ENCODE peak calls at places on chromosomes 16 and 17, in six cellular contexts. S is neuronal stem cell, H is IMR-90, P is H9, K is H1, Y is mesenchymal stem cell. D is an unnamed sample.

GRCh38 chr17:31266042-31266441 is 31.0 kb downstream of the OMG start:
- DNase-seq in S (no peak), H (no peak), P (no peak), K (no peak), Y (peak; percentile 9), D (peak; percentile 22)

GRCh38 chr16:47877166-47877565 is 278.6 kb downstream of the ABCC12 start:
- DNase-seq in S (no peak), H (no peak), P (no peak), K (no peak), Y (no peak), D (no peak)

GRCh38 chr16:54987081-54987480 is 56.4 kb downstream of the IRX5 start:
- DNase-seq in S (peak; percentile 21), H (no peak), P (no peak), K (no peak), Y (no peak), D (no peak)

GRCh38 chr16:23768581-23768980 is 13.8 kb downstream of the CHP2 start:
- DNase-seq in S (no peak), H (no peak), P (no peak), K (no peak), Y (no peak), D (no peak)

GRCh38 chr16:79768594-79768993 is 168.1 kb upstream of the MAF start:
- DNase-seq in S (no peak), H (no peak), P (no peak), K (no peak), Y (no peak), D (no peak)

GRCh38 chr17:64019486-64020067 is 856 bp downstream of the ICAM2 start:
- DNase-seq in S (no peak), H (no peak), P (no peak), K (no peak), Y (no peak), D (no peak)

GRCh38 chr17:72726936-72727335 is 365.6 kb downstream of the SLC39A11 start:
- DNase-seq in S (no peak), H (peak; percentile 77), P (no peak), K (no peak), Y (peak; percentile 77), D (no peak)

GRCh38 chr17:81917565-81918332 is at the start of gene SIRT7:
- DNase-seq in S (peak; percentile 83), H (peak; percentile 58), P (peak; percentile 93), K (no peak), Y (peak; percentile 65), D (peak; percentile 58)

GRCh38 chr17:64393000-64393402 is 2.3 kb upstream of the PECAM1 start:
- DNase-seq in S (no peak), H (no peak), P (no peak), K (no peak), Y (no peak), D (no peak)

GRCh38 chr17:75442168-75443103 is 14.0 kb upstream of the TMEM94 start:
- DNase-seq in S (no peak), H (no peak), P (no peak), K (no peak), Y (no peak), D (no peak)

GRCh38 chr16:52569296-52569695 is 22.4 kb upstream of the TOX3 start:
- DNase-seq in S (no peak), H (no peak), P (no peak), K (no peak), Y (no peak), D (no peak)

GRCh38 chr17:6910987-6911603 is 79.6 kb upstream of the TEKT1 start:
- DNase-seq in S (no peak), H (peak; percentile 57), P (no peak), K (no peak), Y (peak; percentile 59), D (peak; percentile 76)

GRCh38 chr17:14471052-14471451 is 170.2 kb downstream of the HS3ST3B1 start:
- DNase-seq in S (no peak), H (peak; percentile 94), P (no peak), K (no peak), Y (peak; percentile 97), D (peak; percentile 45)

GRCh38 chr17:7774037-7774659 is 56.6 kb downstream of the DNAH2 start:
- DNase-seq in S (no peak), H (peak; percentile 78), P (no peak), K (no peak), Y (peak; percentile 91), D (peak; percentile 62)

GRCh38 chr17:57440522-57441269 is 184.4 kb downstream of the MSI2 start:
- DNase-seq in S (peak; percentile 51), H (peak; percentile 88), P (peak; percentile 87), K (peak; percentile 21), Y (peak; percentile 92), D (peak; percentile 85)

GRCh38 chr16:4090476-4090875 is 25.8 kb downstream of the ADCY9 start:
- DNase-seq in S (no peak), H (no peak), P (no peak), K (no peak), Y (no peak), D (no peak)

GRCh38 chr16:56679813-56680212 is 2.5 kb upstream of the MT1X start:
- DNase-seq in S (no peak), H (no peak), P (no peak), K (no peak), Y (no peak), D (no peak)

GRCh38 chr17:19447085-19447583 is 36.1 kb downstream of the RNF112 start:
- DNase-seq in S (peak; percentile 83), H (peak; percentile 70), P (peak; percentile 89), K (no peak), Y (peak; percentile 82), D (peak; percentile 92)

GRCh38 chr17:19445105-19445504 is 34.1 kb downstream of the RNF112 start:
- DNase-seq in S (no peak), H (no peak), P (no peak), K (no peak), Y (no peak), D (no peak)

GRCh38 chr17:19443148-19443547 is 32.1 kb downstream of the RNF112 start:
- DNase-seq in S (no peak), H (no peak), P (no peak), K (no peak), Y (no peak), D (no peak)

GRCh38 chr17:19453296-19453695 is 42.3 kb downstream of the RNF112 start:
- DNase-seq in S (no peak), H (no peak), P (no peak), K (no peak), Y (no peak), D (no peak)

GRCh38 chr17:19448341-19449268 is 37.6 kb downstream of the RNF112 start:
- DNase-seq in S (no peak), H (peak; percentile 99), P (peak; percentile 14), K (no peak), Y (peak; percentile 98), D (peak; percentile 92)
- H4K91ac ChIP-seq in S (no peak overlapping the region), H (peak overlapping the region; percentile 68), P (no peak overlapping the region), K (peak overlapping the region; percentile 8), Y (peak overlapping the region; percentile 90), D (no peak overlapping the region)

DNA sequence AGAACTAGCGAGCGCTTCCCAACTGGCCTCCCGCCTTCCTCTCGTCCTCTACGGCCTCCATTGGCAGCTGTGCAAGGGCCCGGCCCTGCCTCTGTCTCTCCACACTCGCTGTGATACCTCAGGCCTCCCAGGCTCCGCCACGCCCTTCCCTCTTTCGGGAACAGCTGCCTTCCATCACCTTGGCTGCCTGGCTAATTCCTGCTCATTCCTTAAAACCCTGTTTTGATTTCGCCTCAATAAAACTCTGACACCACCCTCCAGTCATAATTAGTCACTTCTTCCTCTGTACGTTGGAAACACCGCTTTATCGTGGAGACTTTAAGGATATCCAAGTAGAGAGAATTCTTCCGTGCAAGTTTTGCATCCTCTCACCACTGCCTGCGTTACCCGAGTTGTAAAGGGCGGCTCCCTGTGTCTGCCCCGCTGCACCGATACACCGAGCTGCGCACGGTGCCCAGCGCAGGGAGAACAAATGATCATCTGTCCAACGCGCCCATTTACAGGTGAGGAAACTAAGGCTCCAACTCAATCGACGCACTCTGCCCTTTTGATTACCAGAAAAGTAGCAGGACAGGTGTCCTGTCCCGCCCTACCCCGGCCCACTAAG is 139.6 kb downstream of the SEC14L1 start:
- DNase-seq in S (no peak), H (peak; percentile 84), P (peak; percentile 66), K (no peak), Y (peak; percentile 77), D (peak; percentile 72)
- H2BK120ac ChIP-seq in S (peak overlapping the region; percentile 67), H (peak overlapping the region; percentile 72), P (no peak overlapping the region), K (no peak overlapping the region), Y (no peak overlapping the region), D (no peak overlapping the region)

GRCh38 chr17:40253565-40253964 is 34.1 kb upstream of the CDC6 start:
- DNase-seq in S (no peak), H (no peak), P (no peak), K (no peak), Y (no peak), D (no peak)

GRCh38 chr17:40247926-40248495 is 28.9 kb downstream of the WIPF2 start:
- DNase-seq in S (no peak), H (no peak), P (no peak), K (no peak), Y (no peak), D (no peak)

GRCh38 chr17:40248507-40248906 is 29.4 kb downstream of the WIPF2 start:
- DNase-seq in S (no peak), H (no peak), P (no peak), K (no peak), Y (no peak), D (no peak)

DNA sequence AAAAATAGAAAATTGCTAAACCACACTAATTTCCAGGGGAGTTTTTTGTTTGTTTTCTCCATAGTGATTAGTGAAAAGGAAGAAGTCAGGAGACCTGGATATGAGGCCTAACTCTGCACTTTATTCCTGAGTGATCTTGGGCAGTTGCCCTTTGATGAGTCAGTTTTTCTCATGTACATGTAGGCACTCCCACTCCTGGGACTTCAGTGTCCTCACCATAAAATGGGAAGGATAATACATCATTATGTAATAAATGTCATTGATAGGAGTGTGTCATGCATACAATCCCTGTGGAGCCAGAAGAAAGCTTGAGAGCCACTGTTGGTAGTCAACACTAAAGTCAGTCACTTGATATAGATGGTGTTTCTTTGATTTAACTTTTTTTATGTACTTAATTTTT is 32.5 kb downstream of the WIPF2 start:
- DNase-seq in S (no peak), H (peak; percentile 85), P (no peak), K (no peak), Y (peak; percentile 92), D (no peak)
- H4K91ac ChIP-seq in S (no peak overlapping the region), H (no peak overlapping the region), P (no peak overlapping the region), K (no peak overlapping the region), Y (no peak overlapping the region), D (no peak overlapping the region)

GRCh38 chr16:49696414-49697101 is 159.4 kb downstream of the ZNF423 start:
- DNase-seq in S (peak; percentile 90), H (no peak), P (peak; percentile 82), K (peak; percentile 76), Y (no peak), D (peak; percentile 56)

GRCh38 chr16:49699718-49700117 is 156.2 kb downstream of the ZNF423 start:
- DNase-seq in S (no peak), H (no peak), P (no peak), K (no peak), Y (no peak), D (no peak)

GRCh38 chr16:49697631-49698030 is 158.3 kb downstream of the ZNF423 start:
- DNase-seq in S (no peak), H (no peak), P (no peak), K (no peak), Y (no peak), D (no peak)

GRCh38 chr16:49698931-49699715 is 156.8 kb downstream of the ZNF423 start:
- DNase-seq in S (no peak), H (no peak), P (no peak), K (no peak), Y (peak; percentile 38), D (no peak)

DNA sequence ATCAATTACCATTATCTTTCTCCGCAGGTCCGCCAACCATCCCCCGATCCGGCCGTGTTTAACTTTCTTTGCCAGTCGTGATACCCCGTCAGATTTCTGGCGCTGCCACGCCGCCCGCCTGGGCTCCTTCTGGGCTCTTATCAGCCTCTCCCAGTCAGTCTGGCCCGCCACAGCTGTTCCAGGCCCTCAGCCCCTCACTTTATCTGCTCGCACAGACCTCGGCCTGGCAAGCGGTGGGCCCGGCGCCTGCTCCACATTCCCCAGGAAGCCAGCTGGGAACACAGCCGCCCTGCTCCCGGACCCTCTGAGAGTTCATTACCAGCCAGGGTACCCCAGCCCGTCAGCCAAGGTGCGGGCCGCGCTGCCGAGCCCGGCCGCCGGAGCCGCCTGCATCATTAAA is 157.5 kb downstream of the ZNF423 start:
- DNase-seq in S (no peak), H (no peak), P (peak; percentile 52), K (no peak), Y (no peak), D (no peak)
- H2BK120ac ChIP-seq in S (peak overlapping the region; percentile 49), H (no peak overlapping the region), P (no peak overlapping the region), K (no peak overlapping the region), Y (peak overlapping the region; percentile 64), D (peak overlapping the region; percentile 91)

D was measured in trophoblast cell.